ENCODE peak calls at places on chromosome 12, in four cellular contexts. L, Y, M and S are unnamed samples.

GRCh38 chr12:16246264-16246663 is 31.2 kb downstream of the SLC15A5 start:
- DNase-seq in Y (no peak), L (no peak), M (no peak), S (no peak)

GRCh38 chr12:110104188-110104969 is 19.8 kb upstream of the IFT81 start:
- DNase-seq in M (no peak), L (peak; percentile 78), Y (no peak), S (no peak)

GRCh38 chr12:127191124-127191523 is 1075.8 kb upstream of the TMEM132C start:
- DNase-seq in M (no peak), Y (no peak), L (peak; percentile 11), S (no peak)

GRCh38 chr12:105292705-105293104 is 37.8 kb upstream of the C12orf75 start:
- DNase-seq in Y (no peak), L (peak; percentile 47), M (no peak), S (no peak)

GRCh38 chr12:12696562-12697383 is 790 bp upstream of the GPR19 start:
- DNase-seq in L (peak; percentile 92), Y (peak; percentile 58), M (peak; percentile 90), S (peak; percentile 55)

GRCh38 chr12:113456199-113456598 is 15.5 kb downstream of the LHX5 start:
- DNase-seq in M (no peak), L (no peak), Y (no peak), S (no peak)

GRCh38 chr12:3827301-3828000 is 45.7 kb downstream of the PARP11 start:
- DNase-seq in M (no peak), Y (no peak), L (no peak), S (no peak)

GRCh38 chr12:78865297-78865955 is 852 bp downstream of the SYT1 start:
- DNase-seq in L (no peak), Y (no peak), M (no peak), S (no peak)

GRCh38 chr12:96033549-96034389 is 1.6 kb downstream of the LTA4H start:
- DNase-seq in L (no peak), Y (no peak), M (no peak), S (no peak)

GRCh38 chr12:43973385-43973784 is 137.5 kb downstream of the TMEM117 start:
- DNase-seq in Y (no peak), L (no peak), M (no peak), S (no peak)

GRCh38 chr12:52426034-52426433 is 8.1 kb downstream of the KRT75 start:
- DNase-seq in Y (no peak), L (no peak), M (no peak), S (no peak)

GRCh38 chr12:42447371-42447786 is 121.4 kb downstream of the PPHLN1 start:
- DNase-seq in M (no peak), L (peak; percentile 28), Y (no peak), S (no peak)

GRCh38 chr12:104790296-104791125 is 167.6 kb downstream of the SLC41A2 start:
- DNase-seq in L (no peak), M (peak; percentile 54), Y (no peak), S (no peak)

GRCh38 chr12:31732926-31733548 is 4.2 kb upstream of the AMN1 start:
- DNase-seq in Y (peak; percentile 3), L (peak; percentile 75), M (peak; percentile 48), S (no peak)

GRCh38 chr12:12510141-12510540 is 52.5 kb downstream of the DUSP16 start:
- DNase-seq in Y (no peak), M (no peak), L (peak; percentile 8), S (no peak)

GRCh38 chr12:75489613-75490210 is 9.2 kb downstream of the GLIPR1 start:
- DNase-seq in M (peak; percentile 35), L (peak; percentile 43), Y (no peak), S (no peak)